ENCODE peak calls at places on chromosomes 11 and 22, in eight cellular contexts. C is brain microvascular endothelial cell, M is cardiac muscle cell, A is cardiac fibroblast, T is activated B cell treated with CpG ODN at 0.5 μM for 24 hours, W is fibroblast of mammary gland, Z is kidney epithelial cell, H is AG04450. J is an unnamed sample.
A peak's percentile ranks its signal among the peaks of the same experiment; 100 is the strongest.

GRCh38 chr11:128827494-128827893 is 39.6 kb downstream of the KCNJ1 start:
- DNase-seq in T (no peak), C (no peak), M (no peak), A (no peak), W (no peak), H (no peak), Z (no peak), J (no peak)

GRCh38 chr22:46515208-46516111 is 22.0 kb downstream of the CELSR1 start:
- DNase-seq in H (no peak), W (no peak), C (peak; percentile 57), T (no peak), A (peak; percentile 31), Z (no peak), M (no peak), J (no peak)

GRCh38 chr11:74312321-74312720 is 881 bp upstream of the P4HA3 start:
- DNase-seq in C (no peak), M (no peak), A (peak; percentile 50), T (no peak), W (peak; percentile 20), Z (no peak), H (no peak), J (no peak)

GRCh38 chr11:15326535-15326934 is 211.8 kb downstream of the INSC start:
- DNase-seq in Z (no peak), C (no peak), H (no peak), M (no peak), T (no peak), W (no peak), A (no peak), J (no peak)

GRCh38 chr22:40855960-40856512 is 403 bp downstream of the ST13 start:
- DNase-seq in A (peak; percentile 33), Z (no peak), H (no peak), M (peak; percentile 43), T (no peak), C (peak; percentile 23), W (peak; percentile 24), J (no peak)

GRCh38 chr11:103043826-103044688 is 47.9 kb downstream of the DCUN1D5 start:
- DNase-seq in M (no peak), C (no peak), Z (no peak), A (no peak), W (no peak), H (no peak), T (no peak), J (no peak)

GRCh38 chr11:111360150-111361043 is 18.7 kb downstream of the POU2AF1 start:
- DNase-seq in W (no peak), H (no peak), Z (no peak), A (no peak), M (no peak), C (no peak), T (no peak), J (no peak)

GRCh38 chr22:30079952-30080533 is at the start of gene HORMAD2:
- DNase-seq in Z (peak; percentile 7), M (peak; percentile 24), W (peak; percentile 19), A (peak; percentile 38), T (peak; percentile 22), H (no peak), C (peak; percentile 40), J (no peak)

GRCh38 chr11:73236879-73237278 is 18.8 kb downstream of the P2RY2 start:
- DNase-seq in Z (no peak), M (peak; percentile 58), W (peak; percentile 44), T (no peak), H (no peak), C (no peak), A (peak; percentile 72), J (no peak)

GRCh38 chr11:44709281-44709562 is 17.5 kb upstream of the TSPAN18 start:
- DNase-seq in W (peak; percentile 31), A (no peak), C (no peak), M (no peak), T (no peak), Z (no peak), H (no peak), J (no peak)

GRCh38 chr11:73990727-73991126 is 8.1 kb upstream of the UCP2 start:
- DNase-seq in W (no peak), Z (no peak), A (no peak), M (no peak), C (no peak), H (no peak), T (no peak), J (no peak)

GRCh38 chr11:45896392-45897068 is 10.5 kb downstream of the FREY1 start:
- DNase-seq in H (no peak), W (no peak), C (no peak), T (no peak), Z (no peak), A (no peak), M (peak; percentile 81), J (no peak)

GRCh38 chr11:34650528-34650927 is 29.6 kb downstream of the EHF start:
- DNase-seq in M (no peak), W (peak; percentile 45), C (no peak), Z (no peak), H (no peak), T (no peak), A (peak; percentile 56), J (peak; percentile 60)

GRCh38 chr11:100774859-100775258 is 87.8 kb downstream of the ARHGAP42 start:
- DNase-seq in Z (peak; percentile 48), H (no peak), A (no peak), T (no peak), W (no peak), C (peak; percentile 16), M (no peak), J (no peak)

GRCh38 chr22:32341122-32341740 is 16.4 kb upstream of the RFPL3 start:
- DNase-seq in H (no peak), C (no peak), Z (peak; percentile 10), W (no peak), T (no peak), A (no peak), M (no peak), J (no peak)

GRCh38 chr22:48605856-48606255 is 1221.8 kb downstream of the BRD1 start:
- DNase-seq in M (no peak), T (no peak), W (no peak), H (no peak), Z (no peak), C (no peak), A (no peak), J (no peak)

GRCh38 chr11:134229131-134229790 is 4.8 kb downstream of the VPS26B start:
- DNase-seq in Z (no peak), H (no peak), C (no peak), M (no peak), T (no peak), W (peak; percentile 49), A (peak; percentile 34), J (no peak)

GRCh38 chr11:130179396-130180306 is 20.1 kb downstream of the ST14 start:
- DNase-seq in C (no peak), M (no peak), T (no peak), W (no peak), Z (peak; percentile 77), A (no peak), H (no peak), J (no peak)

GRCh38 chr11:84757711-84758110 is 869.4 kb downstream of the DLG2 start:
- DNase-seq in W (no peak), C (no peak), M (no peak), T (no peak), H (no peak), Z (no peak), A (no peak), J (no peak)

GRCh38 chr11:91773090-91773489 is 451.5 kb upstream of the FAT3 start:
- DNase-seq in W (no peak), C (no peak), Z (no peak), A (no peak), H (no peak), T (no peak), M (no peak), J (no peak)
- TF ChIP-seq CTCF in W (no peak), C (no peak), Z (peak; percentile 22), A (no peak), H (no peak), T (no peak), M (no peak), J (no peak)

DNA sequence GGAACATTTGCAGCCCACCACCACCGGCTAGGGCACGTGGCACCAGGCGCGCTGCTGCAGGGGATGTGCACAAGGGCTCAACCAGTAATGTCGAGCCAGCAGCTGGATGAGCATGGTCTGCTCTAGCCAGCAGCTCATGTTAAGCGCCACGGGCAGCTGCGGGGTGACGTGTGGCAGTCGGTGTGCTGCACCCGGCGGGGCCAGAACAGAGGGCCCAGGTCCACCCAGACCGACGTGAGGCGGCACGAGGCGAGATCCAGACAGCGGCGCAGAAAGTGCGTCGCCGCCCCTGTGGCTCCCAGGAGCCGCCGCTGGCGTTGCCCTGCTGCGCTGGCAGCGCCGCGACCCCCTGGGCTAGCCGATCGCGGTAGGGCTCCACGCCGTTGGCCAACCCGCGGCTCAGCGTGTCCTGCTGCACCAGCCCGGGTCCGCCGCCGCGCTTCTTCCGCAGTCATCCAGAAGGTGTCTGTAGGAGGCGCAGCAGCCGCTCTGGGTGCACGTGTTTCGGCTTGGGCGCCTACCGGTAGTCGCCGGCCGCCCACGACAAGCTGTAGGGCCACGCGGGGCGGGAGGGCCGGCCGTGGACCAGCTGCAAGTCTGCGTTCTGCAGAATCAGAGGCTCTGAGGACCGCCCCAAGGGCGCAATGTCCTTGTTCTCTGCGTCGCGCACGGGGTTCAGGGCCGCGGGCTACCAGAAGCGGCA is 4.6 kb upstream of the GALR3 start:
- DNase-seq in W (peak; percentile 51), Z (no peak), C (peak; percentile 33), M (peak; percentile 73), A (peak; percentile 60), T (peak; percentile 59), H (no peak), J (peak; percentile 58)
- TF ChIP-seq CTCF in W (no peak), Z (peak; percentile 54), C (peak; percentile 59), M (peak; percentile 42), A (peak; percentile 39), T (no peak), H (peak; percentile 41), J (peak; percentile 50)

DNA sequence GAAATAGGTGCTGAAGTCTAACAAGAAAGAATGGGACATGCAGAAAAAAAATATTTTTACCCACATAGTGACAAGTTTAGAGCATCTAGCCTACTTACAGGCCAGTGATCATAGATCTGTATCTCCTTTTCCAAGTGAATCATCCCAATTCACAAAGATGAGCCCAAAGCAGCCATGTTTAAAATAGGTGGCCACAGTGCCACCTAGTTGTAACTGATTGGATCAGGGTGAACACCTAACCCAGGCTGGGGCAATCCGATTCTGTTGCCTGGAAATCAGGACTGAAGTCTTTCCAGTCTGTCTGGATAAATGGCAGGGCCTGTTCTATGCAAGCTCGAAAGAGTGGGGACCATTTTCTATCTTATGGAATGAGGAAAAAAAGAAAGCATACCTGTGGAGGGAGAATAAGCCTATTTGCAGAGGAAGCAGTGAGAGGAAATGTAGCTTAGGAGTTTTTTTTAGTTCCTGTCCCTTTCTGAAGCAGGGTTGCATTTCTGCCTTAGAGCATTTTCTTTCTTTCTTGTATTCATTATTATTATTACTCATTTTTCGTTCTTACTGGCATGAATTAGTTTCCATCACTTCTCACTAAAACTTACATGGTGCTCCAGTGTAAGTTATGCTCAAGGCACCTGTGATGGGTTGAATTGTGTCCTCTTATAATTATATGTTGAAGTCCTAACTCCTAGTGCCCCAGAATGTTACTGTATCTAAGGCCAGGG is 113.2 kb upstream of the RAG2 start:
- DNase-seq in C (no peak), T (no peak), W (no peak), Z (no peak), A (no peak), M (no peak), H (no peak), J (no peak)
- TF ChIP-seq CTCF in C (peak; percentile 16), T (no peak), W (no peak), Z (peak; percentile 10), A (no peak), M (no peak), H (no peak), J (no peak)

DNA sequence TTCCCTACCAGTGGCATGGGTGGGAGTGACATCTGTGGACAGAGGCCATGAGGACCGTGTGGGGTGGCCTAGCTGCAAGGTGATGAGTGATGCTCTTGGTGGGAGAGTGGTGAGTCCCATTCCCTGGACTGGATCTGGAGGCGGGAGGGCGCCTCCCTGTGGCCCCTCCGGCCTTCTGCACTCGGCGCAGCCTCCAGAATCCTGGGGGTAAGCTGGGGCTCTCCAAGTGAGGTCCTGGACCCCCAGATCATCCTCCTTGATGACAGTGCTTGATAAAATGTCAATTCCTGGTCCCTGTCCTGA is 32.3 kb upstream of the PRR5 start:
- DNase-seq in C (no peak), Z (no peak), H (no peak), M (peak; percentile 47), T (no peak), A (no peak), W (peak; percentile 28), J (no peak)
- TF ChIP-seq CTCF in C (peak; percentile 55), Z (peak; percentile 54), H (peak; percentile 59), M (peak; percentile 66), T (no peak), A (peak; percentile 12), W (peak; percentile 37), J (peak; percentile 31)

J was measured in natural killer cell.